ENCODE peak calls at places on chromosomes 5 and 9, in eight cellular contexts. W, L, T, Y, C, Q, X and I are unnamed samples.

GRCh38 chr5:139864716-139865483 is 69.3 kb downstream of the PSD2 start:
- DNase-seq in X (no peak), T (no peak), C (no peak), Y (no peak), L (no peak), Q (no peak), W (no peak), I (no peak)

GRCh38 chr9:2418619-2419018 is 203.0 kb upstream of the VLDLR start:
- DNase-seq in X (peak), W (no peak), Y (no peak), Q (no peak), C (no peak), L (no peak), T (peak), I (no peak)

GRCh38 chr5:151480859-151481258 is 33.5 kb downstream of the SLC36A1 start:
- DNase-seq in C (no peak), L (no peak), T (no peak), X (peak), W (no peak), Q (no peak), Y (no peak), I (no peak)

GRCh38 chr5:22965960-22966359 is 112.8 kb upstream of the CDH12 start:
- DNase-seq in Y (no peak), T (no peak), X (no peak), W (no peak), Q (no peak), L (no peak), C (no peak), I (no peak)

GRCh38 chr5:991472-992267 is 16.9 kb upstream of the NKD2 start:
- DNase-seq in C (no peak), Q (peak), X (no peak), Y (peak), L (no peak), T (no peak), W (no peak), I (no peak)

GRCh38 chr9:100602302-100602930 is 24.5 kb downstream of the CAVIN4 start:
- DNase-seq in W (no peak), T (peak), Y (no peak), Q (no peak), L (no peak), C (no peak), X (peak), I (peak)

GRCh38 chr9:37919166-37919955 is 15.4 kb upstream of the SLC25A51 start:
- DNase-seq in X (no peak), T (no peak), C (no peak), W (no peak), Y (no peak), L (no peak), Q (no peak), I (no peak)

GRCh38 chr9:33080534-33080933 is 4.1 kb upstream of the SMU1 start:
- DNase-seq in Y (no peak), T (peak), Q (no peak), W (no peak), C (no peak), X (no peak), L (no peak), I (no peak)

GRCh38 chr9:133184971-133185370 is 21.3 kb upstream of the GBGT1 start:
- DNase-seq in W (no peak), L (no peak), Y (no peak), T (peak), X (peak), C (peak), Q (peak), I (no peak)

GRCh38 chr9:36970007-36970888 is 63.8 kb downstream of the PAX5 start:
- DNase-seq in L (no peak), X (no peak), Y (no peak), T (peak), W (peak), Q (no peak), C (no peak), I (no peak)

GRCh38 chr5:54135042-54135441 is 175.3 kb downstream of the ARL15 start:
- DNase-seq in X (peak), T (no peak), W (no peak), Y (no peak), C (no peak), L (no peak), Q (no peak), I (no peak)

GRCh38 chr9:80775515-80775914 is 913.8 kb downstream of the TLE1 start:
- DNase-seq in L (no peak), T (no peak), C (no peak), X (peak), Y (no peak), W (no peak), Q (no peak), I (no peak)

GRCh38 chr5:131491749-131492148 is 143.3 kb downstream of the RAPGEF6 start:
- DNase-seq in W (no peak), Q (no peak), Y (no peak), L (no peak), X (peak), C (no peak), T (no peak), I (no peak)

GRCh38 chr5:180436275-180436674 is 57.9 kb upstream of the CNOT6 start:
- DNase-seq in C (no peak), Y (no peak), T (no peak), Q (no peak), X (no peak), L (no peak), W (peak), I (no peak)

GRCh38 chr9:23586906-23587305 is 239.1 kb downstream of the ELAVL2 start:
- DNase-seq in X (no peak), Y (no peak), W (no peak), Q (no peak), L (no peak), T (no peak), C (no peak), I (no peak)

GRCh38 chr9:97525451-97525850 is 24.0 kb downstream of the TMOD1 start:
- DNase-seq in C (no peak), L (no peak), X (no peak), Y (no peak), Q (no peak), W (no peak), T (peak), I (no peak)

GRCh38 chr9:110691002-110691549 is 22.5 kb downstream of the MUSK start:
- DNase-seq in L (no peak), W (no peak), T (no peak), Y (no peak), C (no peak), X (peak), Q (no peak), I (no peak)

GRCh38 chr9:126301985-126302603 is 24.5 kb upstream of the MVB12B start:
- DNase-seq in W (no peak), C (peak), Q (peak), Y (peak), L (peak), T (peak), X (peak), I (peak)

GRCh38 chr9:22643541-22643940 is 196.9 kb downstream of the DMRTA1 start:
- DNase-seq in T (no peak), X (no peak), Q (no peak), L (no peak), Y (no peak), W (no peak), C (no peak), I (no peak)

GRCh38 chr9:104961238-104961637 is 33.3 kb upstream of the ABCA1 start:
- DNase-seq in T (peak), W (no peak), X (peak), C (peak), Y (no peak), Q (no peak), L (no peak), I (peak)

GRCh38 chr9:130118841-130119520 is 53.2 kb upstream of the NCS1 start:
- DNase-seq in X (peak), Q (no peak), W (no peak), C (no peak), T (no peak), Y (no peak), L (no peak), I (peak)

GRCh38 chr5:39049298-39049697 is 24.9 kb downstream of the RICTOR start:
- DNase-seq in X (no peak), W (no peak), Y (no peak), Q (no peak), T (no peak), L (no peak), C (no peak), I (no peak)

GRCh38 chr5:6286404-6286803 is 91.9 kb downstream of the MED10 start:
- DNase-seq in Q (no peak), W (no peak), T (no peak), L (no peak), Y (no peak), C (no peak), X (no peak), I (no peak)

GRCh38 chr5:6282360-6282759 is 96.0 kb downstream of the MED10 start:
- DNase-seq in T (no peak), W (no peak), Q (no peak), X (no peak), L (no peak), Y (no peak), C (no peak), I (no peak)

GRCh38 chr5:6291961-6292360 is 86.4 kb downstream of the MED10 start:
- DNase-seq in Q (no peak), L (no peak), C (no peak), X (no peak), T (peak), W (no peak), Y (no peak), I (peak)

GRCh38 chr5:6287136-6287535 is 91.2 kb downstream of the MED10 start:
- DNase-seq in L (no peak), W (no peak), Y (no peak), C (no peak), Q (no peak), T (no peak), X (no peak), I (no peak)
- TF ChIP-seq CTCF in L (no peak), W (no peak), Y (no peak), C (no peak), Q (no peak), T (no peak), X (no peak), I (no peak)

GRCh38 chr9:91919621-91920020 is 30.4 kb downstream of the ROR2 start:
- DNase-seq in C (no peak), Y (no peak), L (no peak), X (no peak), W (no peak), Q (peak), T (no peak), I (no peak)

GRCh38 chr9:91924090-91924489 is 25.9 kb downstream of the ROR2 start:
- DNase-seq in W (no peak), C (no peak), Q (no peak), L (no peak), T (no peak), X (no peak), Y (no peak), I (no peak)

GRCh38 chr9:91923145-91923544 is 26.9 kb downstream of the ROR2 start:
- DNase-seq in Q (no peak), Y (no peak), C (no peak), X (no peak), W (no peak), T (no peak), L (no peak), I (no peak)

GRCh38 chr9:91920846-91921350 is 29.1 kb downstream of the ROR2 start:
- DNase-seq in Q (peak), T (no peak), Y (no peak), L (no peak), C (no peak), W (no peak), X (no peak), I (no peak)

DNA sequence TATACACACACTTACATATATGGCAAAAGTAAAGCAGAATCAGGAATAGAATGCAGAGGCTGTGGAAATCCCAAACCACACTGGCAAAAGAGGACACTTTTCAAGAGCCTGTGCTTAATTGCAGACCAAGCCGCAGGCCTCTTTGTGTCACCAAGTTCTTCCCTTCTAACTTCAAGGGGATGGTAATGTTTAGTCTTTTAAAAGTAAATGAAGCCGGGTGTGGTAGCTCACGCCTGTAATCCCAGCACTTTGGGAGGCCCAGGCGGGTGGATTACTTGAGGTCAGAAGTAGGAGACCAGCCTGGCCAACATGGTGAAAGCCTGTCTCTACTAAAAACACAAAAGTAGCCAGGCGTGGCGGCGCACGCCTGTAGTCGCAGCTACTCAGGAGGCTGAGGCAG is 28.7 kb downstream of the ROR2 start:
- DNase-seq in Q (peak), Y (no peak), W (no peak), L (no peak), X (no peak), C (no peak), T (no peak), I (peak)
- TF ChIP-seq CTCF in Q (no peak), Y (no peak), W (no peak), L (no peak), X (no peak), C (no peak), T (no peak), I (no peak)

DNA sequence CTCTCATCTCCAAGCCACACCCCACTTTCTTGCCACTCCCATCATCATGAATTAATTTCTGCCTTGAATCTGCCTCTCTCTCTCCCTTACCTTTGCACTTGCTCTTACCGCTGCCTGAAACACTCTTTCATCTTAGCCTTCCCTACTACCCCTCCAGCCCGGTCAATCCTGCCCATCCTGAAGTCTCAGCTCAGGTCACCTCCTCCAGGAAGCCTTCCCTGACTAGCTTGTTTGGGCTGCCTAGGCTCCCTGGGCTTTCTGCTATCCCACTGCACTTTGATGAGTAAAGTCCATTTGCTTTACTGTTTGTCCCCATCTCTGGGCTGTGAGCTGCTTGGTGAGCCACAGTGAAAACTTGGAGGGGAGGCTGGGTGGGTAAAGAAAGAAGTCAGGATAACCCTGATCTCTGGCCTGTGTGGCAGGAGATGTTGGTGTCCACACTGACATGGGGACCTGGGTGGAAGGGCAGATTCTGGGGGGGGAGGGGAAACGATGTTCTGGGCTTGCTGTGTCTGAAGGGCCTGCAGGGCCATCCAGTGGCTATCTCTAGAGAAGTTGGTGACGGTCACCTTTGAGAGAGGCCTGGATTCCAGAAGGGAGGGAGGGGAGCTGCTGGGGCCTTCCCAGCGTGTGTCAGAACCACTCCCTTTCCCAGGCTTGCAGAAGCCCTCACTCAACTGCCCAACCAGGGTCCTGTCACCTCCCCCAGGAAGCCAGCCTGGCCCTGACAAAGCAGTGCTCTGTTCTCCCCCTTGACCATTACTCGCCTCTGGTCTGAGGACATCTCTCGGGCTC is 75.0 kb upstream of the DAB2IP start:
- DNase-seq in W (no peak), X (no peak), Q (no peak), Y (no peak), L (no peak), T (no peak), C (no peak), I (no peak)
- TF ChIP-seq CTCF in W (no peak), X (no peak), Q (no peak), Y (no peak), L (no peak), T (no peak), C (no peak), I (no peak)

GRCh38 chr5:134784241-134784920 is 25.8 kb downstream of the DDX46 start:
- DNase-seq in T (peak), Y (no peak), X (no peak), L (no peak), Q (no peak), W (no peak), C (no peak), I (no peak)
- TF ChIP-seq CTCF in T (no peak), Y (no peak), X (peak), L (no peak), Q (no peak), W (no peak), C (peak), I (peak)

GRCh38 chr5:153402550-153402949 is 87.9 kb upstream of the GRIA1 start:
- DNase-seq in T (peak), Q (no peak), X (peak), W (no peak), L (no peak), Y (no peak), C (no peak), I (no peak)
- TF ChIP-seq CTCF in T (no peak), Q (no peak), X (no peak), W (no peak), L (no peak), Y (no peak), C (no peak), I (no peak)

GRCh38 chr5:156020650-156021049 is 306.3 kb upstream of the SGCD start:
- DNase-seq in W (no peak), Q (no peak), Y (no peak), L (no peak), X (no peak), T (no peak), C (no peak), I (no peak)

GRCh38 chr5:156019786-156020185 is 307.2 kb upstream of the SGCD start:
- DNase-seq in C (no peak), Q (no peak), Y (no peak), T (no peak), X (no peak), W (no peak), L (no peak), I (no peak)

GRCh38 chr5:156015137-156015536 is 311.8 kb upstream of the SGCD start:
- DNase-seq in Q (no peak), X (no peak), L (no peak), W (no peak), C (no peak), T (no peak), Y (no peak), I (no peak)
- TF ChIP-seq CTCF in Q (no peak), X (no peak), L (no peak), W (no peak), C (no peak), T (peak), Y (no peak), I (peak)

GRCh38 chr5:122516432-122516743 is 204.4 kb downstream of the SNCAIP start:
- DNase-seq in C (no peak), L (no peak), Q (no peak), T (no peak), W (no peak), Y (no peak), X (no peak), I (no peak)
- TF ChIP-seq CTCF in C (no peak), L (no peak), Q (no peak), T (no peak), W (no peak), Y (no peak), X (no peak), I (no peak)

DNA sequence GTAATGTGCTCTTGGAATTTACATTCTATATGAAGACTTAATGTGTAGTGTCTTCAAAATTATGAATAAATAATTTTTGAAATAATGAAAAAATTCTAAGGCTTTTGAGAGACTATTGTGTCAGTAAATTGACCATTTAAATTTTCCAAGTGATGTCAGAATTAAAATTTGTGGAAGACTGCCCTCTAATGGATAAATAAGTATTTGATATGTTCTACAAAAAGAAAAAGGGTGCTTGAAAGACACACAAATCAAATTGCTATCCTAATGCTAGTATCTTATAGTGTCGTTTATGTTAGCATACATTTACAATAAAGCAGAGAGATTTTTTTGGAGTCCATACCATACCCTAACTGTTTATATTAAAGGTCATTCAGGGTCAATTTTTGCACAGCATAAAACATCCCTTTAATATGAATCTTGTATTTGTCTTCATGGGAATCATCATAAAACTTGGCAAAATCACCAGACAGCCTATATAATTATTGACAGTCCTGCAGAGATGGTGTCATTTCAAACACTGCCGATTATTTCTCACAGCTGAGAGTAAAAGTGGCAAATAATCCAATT is 120.8 kb upstream of the SLC27A6 start:
- DNase-seq in T (peak), Y (no peak), W (no peak), X (peak), C (no peak), L (no peak), Q (no peak), I (no peak)
- TF ChIP-seq CTCF in T (peak), Y (peak), W (peak), X (peak), C (peak), L (peak), Q (peak), I (peak)